ENCODE peak calls at places on chromosomes 13 and 19, in six cellular contexts. X is NCI-H1105; U is effector CD4-positive, alpha-beta T cell; Y is T-helper 17 cell; I is activated T-cell treated with anti-CD3 and anti-CD28 coated beads, Interleukin-2, amount 50 U/mL, for 48 hours; F is breast epithelium. R is an unnamed sample.
A peak's percentile ranks its signal among the peaks of the same experiment; 100 is the strongest.

GRCh38 chr19:50415661-50416033 is 3.1 kb upstream of the SPIB start:
- DNase-seq in X (no peak), U (no peak), Y (no peak), I (no peak), F (no peak), R (peak; percentile 68)

GRCh38 chr19:51750381-51751124 is 1.1 kb downstream of the FPR1 start:
- DNase-seq in X (no peak), U (no peak), Y (no peak), I (no peak), F (no peak), R (no peak)

GRCh38 chr13:104408733-104409132 is 1342.5 kb upstream of the SLC10A2 start:
- DNase-seq in X (no peak), U (no peak), Y (no peak), I (no peak), F (no peak), R (no peak)

GRCh38 chr13:46341112-46341711 is 45.8 kb downstream of the RUBCNL start:
- DNase-seq in X (no peak), U (no peak), Y (no peak), I (no peak), F (no peak), R (peak; percentile 51)

GRCh38 chr19:6663236-6664187 is 6.4 kb downstream of the TNFSF14 start:
- DNase-seq in X (no peak), U (peak; percentile 25), Y (no peak), I (peak; percentile 72), F (no peak), R (no peak)

GRCh38 chr13:112158961-112159360 is 92.0 kb downstream of the SOX1 start:
- DNase-seq in X (no peak), U (no peak), Y (no peak), I (no peak), F (peak; percentile 7), R (no peak)

GRCh38 chr13:37492061-37492460 is 106.5 kb downstream of the POSTN start:
- DNase-seq in X (no peak), U (no peak), Y (no peak), I (no peak), F (no peak), R (no peak)

GRCh38 chr13:40161008-40161694 is 505.3 kb downstream of the FOXO1 start:
- DNase-seq in X (no peak), U (no peak), Y (no peak), I (no peak), F (no peak), R (no peak)

GRCh38 chr13:86974995-86975328 is 696.2 kb upstream of the SLITRK5 start:
- DNase-seq in X (no peak), U (no peak), Y (no peak), I (no peak), F (no peak), R (no peak)

GRCh38 chr13:91031508-91031907 is 316.0 kb upstream of the MIR17HG start:
- DNase-seq in X (no peak), U (no peak), Y (no peak), I (no peak), F (no peak), R (no peak)